ENCODE peak calls at places on chromosomes 16 and 17, in five cellular contexts. S is prostate gland, Y is heart left ventricle, G is right lobe of liver, M is IMR-90. F is an unnamed sample.

GRCh38 chr17:75869282-75870141 is 8.9 kb downstream of the TRIM47 start:
- DNase-seq in M (peak; percentile 84), S (no peak), Y (no peak), G (no peak), F (peak; percentile 62)

GRCh38 chr16:616771-617586 is 13.8 kb upstream of the WFIKKN1 start:
- DNase-seq in G (no peak), M (no peak), Y (no peak), S (no peak), F (no peak)

GRCh38 chr16:84119368-84119767 is 2.6 kb upstream of the MBTPS1 start:
- DNase-seq in G (no peak), S (no peak), M (no peak), Y (no peak), F (no peak)

GRCh38 chr16:81181013-81181720 is 57.3 kb upstream of the BCO1 start:
- DNase-seq in G (no peak), Y (peak; percentile 72), M (peak; percentile 97), S (peak; percentile 58), F (peak; percentile 86)

GRCh38 chr16:22322741-22323140 is 25.5 kb downstream of the POLR3E start:
- DNase-seq in Y (no peak), M (no peak), G (no peak), S (no peak), F (no peak)

GRCh38 chr17:78917451-78918307 is 7.5 kb downstream of the TIMP2 start:
- DNase-seq in S (no peak), M (no peak), G (no peak), Y (no peak), F (no peak)

GRCh38 chr16:10123141-10123540 is 59.1 kb downstream of the GRIN2A start:
- DNase-seq in Y (no peak), M (no peak), S (no peak), G (no peak), F (no peak)

GRCh38 chr17:57295526-57296023 is 39.3 kb downstream of the MSI2 start:
- DNase-seq in S (no peak), G (no peak), Y (no peak), M (peak; percentile 71), F (no peak)

GRCh38 chr17:82333279-82334171 is at the start of gene SECTM1:
- DNase-seq in M (peak; percentile 23), G (peak; percentile 76), Y (peak; percentile 81), S (no peak), F (peak; percentile 65)

GRCh38 chr16:50146479-50147435 is 6.3 kb upstream of the TENT4B start:
- DNase-seq in S (no peak), Y (no peak), G (no peak), M (no peak), F (no peak)

GRCh38 chr17:64378890-64379354 is 11.7 kb downstream of the PECAM1 start:
- DNase-seq in S (no peak), Y (no peak), M (no peak), G (no peak), F (no peak)

GRCh38 chr17:12667299-12667958 is 1.7 kb downstream of the MYOCD start:
- DNase-seq in M (peak; percentile 89), S (no peak), G (no peak), Y (no peak), F (peak; percentile 41)

GRCh38 chr16:56916571-56917403 is 15.2 kb upstream of the HERPUD1 start:
- DNase-seq in G (no peak), Y (no peak), S (peak; percentile 63), M (no peak), F (no peak)
- H3K4me3 ChIP-seq in G (no peak overlapping the region), Y (no peak overlapping the region), S (no peak overlapping the region), M (no peak overlapping the region), F (no peak overlapping the region)

DNA sequence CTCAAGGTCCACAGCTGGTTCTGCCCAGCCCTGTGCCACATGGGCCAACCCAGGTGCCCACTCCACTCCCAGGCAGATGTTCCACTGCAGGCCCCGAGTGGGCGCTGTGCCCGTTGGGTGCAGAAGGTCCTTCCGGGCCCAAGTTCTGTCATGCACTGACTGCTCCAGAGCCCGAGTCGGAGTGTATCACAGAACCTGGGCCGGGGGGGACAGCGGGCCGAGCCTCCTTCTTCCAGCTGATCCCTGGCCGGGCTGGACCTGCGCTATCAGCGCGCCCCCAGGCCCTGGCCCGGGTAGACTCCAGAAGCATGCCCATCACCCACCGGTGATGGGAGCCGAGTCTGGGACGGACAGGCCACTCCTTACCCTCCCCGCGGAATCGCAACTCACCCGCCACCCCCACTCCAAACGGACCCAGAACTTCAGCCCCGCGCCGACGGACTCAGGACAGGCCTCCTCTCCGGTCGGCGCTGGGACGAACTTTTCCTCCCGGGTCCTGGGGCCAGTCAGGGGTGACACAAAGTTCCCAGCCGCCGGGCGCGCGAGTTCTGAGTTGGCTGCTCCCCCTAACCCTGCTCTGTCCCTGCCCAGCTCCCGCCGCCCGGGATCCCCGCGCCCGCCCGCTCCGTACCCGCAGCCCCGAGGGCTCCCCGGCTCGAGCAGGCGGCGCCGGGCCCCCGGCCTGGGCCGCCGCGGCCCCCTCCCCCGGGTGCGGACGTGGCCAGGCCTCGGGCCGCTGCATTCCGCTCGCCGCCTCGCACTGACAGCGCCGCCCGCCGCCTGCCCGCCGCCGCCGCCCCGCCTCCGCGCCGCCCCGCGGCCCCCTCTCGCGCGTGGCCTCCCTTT is at the start of gene COPZ2:
- DNase-seq in G (peak; percentile 80), M (peak; percentile 44), Y (peak; percentile 85), S (peak; percentile 37), F (no peak)
- TF ChIP-seq POLR2A in G (peak; percentile 37), M (no peak), Y (no peak), S (peak; percentile 14), F (no peak)

GRCh38 chr17:7327501-7327900 is 1.6 kb downstream of the NEURL4 start:
- DNase-seq in M (no peak), G (no peak), S (no peak), Y (no peak), F (no peak)
- H3K4me3 ChIP-seq in M (no peak overlapping the region), G (no peak overlapping the region), S (no peak overlapping the region), Y (no peak overlapping the region), F (no peak overlapping the region)

GRCh38 chr16:71297252-71297651 is 8.1 kb upstream of the CMTR2 start:
- DNase-seq in Y (no peak), M (peak; percentile 1), S (no peak), G (no peak), F (no peak)
- TF ChIP-seq POLR2A in Y (no peak), M (no peak), S (no peak), G (no peak), F (no peak)